ENCODE peak calls at places on chromosomes 2 and 18, in ten cellular contexts. One of them, this sample, is unnamed.

GRCh38 chr18:67133669-67134068 is 382.9 kb downstream of the DSEL start:
- DNase-seq in DMS 273 treated with DMSO at 0.1 percent for 48 hours: no peak
- DNase-seq in activated CD8-positive, alpha-beta memory T cell treated with anti-CD3 and anti-CD28 coated beads, Interleukin-2, amount 10 ng/mL, durations not matched to agents 7 days and 5 days: no peak
- DNase-seq in cardiac muscle cell: no peak
- DNase-seq in left ventricle myocardium superior: no peak
- DNase-seq in RWPE1: no peak
- DNase-seq in ureter: no peak
- DNase-seq in retinal pigment epithelial cell: no peak
- DNase-seq in right lobe of liver: no peak
- DNase-seq in adrenal gland: no peak
- DNase-seq in this sample: no peak

GRCh38 chr2:73984203-73984921 is at the start of gene TET3:
- DNase-seq in DMS 273 treated with DMSO at 0.1 percent for 48 hours: no peak
- DNase-seq in activated CD8-positive, alpha-beta memory T cell treated with anti-CD3 and anti-CD28 coated beads, Interleukin-2, amount 10 ng/mL, durations not matched to agents 7 days and 5 days: peak; percentile 68
- DNase-seq in cardiac muscle cell: no peak
- DNase-seq in left ventricle myocardium superior: peak; percentile 80
- DNase-seq in RWPE1: no peak
- DNase-seq in ureter: no peak
- DNase-seq in retinal pigment epithelial cell: no peak
- DNase-seq in right lobe of liver: peak; percentile 73
- DNase-seq in adrenal gland: no peak
- DNase-seq in this sample: no peak

GRCh38 chr2:237704476-237705224 is 77.3 kb downstream of the LRRFIP1 start:
- DNase-seq in DMS 273 treated with DMSO at 0.1 percent for 48 hours: no peak
- DNase-seq in activated CD8-positive, alpha-beta memory T cell treated with anti-CD3 and anti-CD28 coated beads, Interleukin-2, amount 10 ng/mL, durations not matched to agents 7 days and 5 days: peak; percentile 48
- DNase-seq in cardiac muscle cell: peak; percentile 48
- DNase-seq in left ventricle myocardium superior: no peak
- DNase-seq in RWPE1: peak; percentile 63
- DNase-seq in ureter: no peak
- DNase-seq in retinal pigment epithelial cell: no peak
- DNase-seq in right lobe of liver: peak; percentile 37
- DNase-seq in adrenal gland: peak; percentile 52
- DNase-seq in this sample: peak; percentile 46

GRCh38 chr2:241701405-241702154 is at the start of gene ING5:
- DNase-seq in DMS 273 treated with DMSO at 0.1 percent for 48 hours: peak; percentile 70
- DNase-seq in activated CD8-positive, alpha-beta memory T cell treated with anti-CD3 and anti-CD28 coated beads, Interleukin-2, amount 10 ng/mL, durations not matched to agents 7 days and 5 days: peak; percentile 95
- DNase-seq in cardiac muscle cell: peak; percentile 96
- DNase-seq in left ventricle myocardium superior: peak; percentile 100
- DNase-seq in RWPE1: peak; percentile 86
- DNase-seq in ureter: peak; percentile 97
- DNase-seq in retinal pigment epithelial cell: peak; percentile 67
- DNase-seq in right lobe of liver: peak; percentile 98
- DNase-seq in adrenal gland: peak; percentile 98
- DNase-seq in this sample: peak; percentile 99

GRCh38 chr2:72139871-72140620 is 7.6 kb downstream of the CYP26B1 start:
- DNase-seq in DMS 273 treated with DMSO at 0.1 percent for 48 hours: no peak
- DNase-seq in activated CD8-positive, alpha-beta memory T cell treated with anti-CD3 and anti-CD28 coated beads, Interleukin-2, amount 10 ng/mL, durations not matched to agents 7 days and 5 days: no peak
- DNase-seq in cardiac muscle cell: no peak
- DNase-seq in left ventricle myocardium superior: no peak
- DNase-seq in RWPE1: no peak
- DNase-seq in ureter: peak; percentile 34
- DNase-seq in retinal pigment epithelial cell: no peak
- DNase-seq in right lobe of liver: peak; percentile 45
- DNase-seq in adrenal gland: peak; percentile 35
- DNase-seq in this sample: peak; percentile 77

GRCh38 chr2:60779426-60779825 is 23.4 kb downstream of the PAPOLG start:
- DNase-seq in DMS 273 treated with DMSO at 0.1 percent for 48 hours: no peak
- DNase-seq in activated CD8-positive, alpha-beta memory T cell treated with anti-CD3 and anti-CD28 coated beads, Interleukin-2, amount 10 ng/mL, durations not matched to agents 7 days and 5 days: no peak
- DNase-seq in cardiac muscle cell: no peak
- DNase-seq in left ventricle myocardium superior: no peak
- DNase-seq in RWPE1: no peak
- DNase-seq in ureter: no peak
- DNase-seq in retinal pigment epithelial cell: no peak
- DNase-seq in right lobe of liver: no peak
- DNase-seq in adrenal gland: no peak
- DNase-seq in this sample: no peak

GRCh38 chr2:88517759-88518201 is 65.3 kb upstream of the FOXI3 start:
- DNase-seq in DMS 273 treated with DMSO at 0.1 percent for 48 hours: no peak
- DNase-seq in activated CD8-positive, alpha-beta memory T cell treated with anti-CD3 and anti-CD28 coated beads, Interleukin-2, amount 10 ng/mL, durations not matched to agents 7 days and 5 days: no peak
- DNase-seq in cardiac muscle cell: no peak
- DNase-seq in left ventricle myocardium superior: no peak
- DNase-seq in RWPE1: no peak
- DNase-seq in ureter: no peak
- DNase-seq in retinal pigment epithelial cell: peak; percentile 69
- DNase-seq in right lobe of liver: no peak
- DNase-seq in adrenal gland: no peak
- DNase-seq in this sample: no peak

GRCh38 chr2:109238580-109238979 is 109.6 kb downstream of the SH3RF3 start:
- DNase-seq in DMS 273 treated with DMSO at 0.1 percent for 48 hours: no peak
- DNase-seq in activated CD8-positive, alpha-beta memory T cell treated with anti-CD3 and anti-CD28 coated beads, Interleukin-2, amount 10 ng/mL, durations not matched to agents 7 days and 5 days: peak; percentile 77
- DNase-seq in cardiac muscle cell: peak; percentile 97
- DNase-seq in left ventricle myocardium superior: peak; percentile 78
- DNase-seq in RWPE1: peak; percentile 72
- DNase-seq in ureter: peak; percentile 72
- DNase-seq in retinal pigment epithelial cell: no peak
- DNase-seq in right lobe of liver: peak; percentile 71
- DNase-seq in adrenal gland: peak; percentile 88
- DNase-seq in this sample: no peak

GRCh38 chr2:208820289-208820688 is 413.7 kb downstream of the PTH2R start:
- DNase-seq in DMS 273 treated with DMSO at 0.1 percent for 48 hours: no peak
- DNase-seq in activated CD8-positive, alpha-beta memory T cell treated with anti-CD3 and anti-CD28 coated beads, Interleukin-2, amount 10 ng/mL, durations not matched to agents 7 days and 5 days: no peak
- DNase-seq in cardiac muscle cell: no peak
- DNase-seq in left ventricle myocardium superior: no peak
- DNase-seq in RWPE1: peak; percentile 5
- DNase-seq in ureter: no peak
- DNase-seq in retinal pigment epithelial cell: peak; percentile 15
- DNase-seq in right lobe of liver: no peak
- DNase-seq in adrenal gland: no peak
- DNase-seq in this sample: no peak

This sample was measured in osteocyte.